ENCODE peak calls at places on chromosomes 7 and 10, in five cellular contexts. One of them, this sample, is unnamed. For H3K36me3, the result is how much of the 10 kb centered on the place peaks cover.

GRCh38 chr7:134932707-134933370 is 53.5 kb upstream of the AGBL3 start:
- DNase-seq in ovary: no peak
- DNase-seq in stomach: no peak
- DNase-seq in body of pancreas: no peak
- DNase-seq in IMR-90: peak
- DNase-seq in this sample: no peak

GRCh38 chr7:30968747-30969603 is 5.2 kb downstream of the GHRHR start:
- DNase-seq in ovary: no peak
- DNase-seq in stomach: no peak
- DNase-seq in body of pancreas: no peak
- DNase-seq in IMR-90: no peak
- DNase-seq in this sample: no peak

GRCh38 chr10:1209355-1209979 is 153.3 kb downstream of the WDR37 start:
- DNase-seq in ovary: no peak
- DNase-seq in stomach: no peak
- DNase-seq in body of pancreas: no peak
- DNase-seq in IMR-90: no peak
- DNase-seq in this sample: no peak

GRCh38 chr10:95268438-95268837 is 22.4 kb downstream of the PDLIM1 start:
- DNase-seq in ovary: peak
- DNase-seq in stomach: no peak
- DNase-seq in body of pancreas: peak
- DNase-seq in IMR-90: peak
- DNase-seq in this sample: no peak

GRCh38 chr10:9228770-9229169 is 1174.3 kb downstream of the GATA3 start:
- DNase-seq in ovary: no peak
- DNase-seq in stomach: no peak
- DNase-seq in body of pancreas: no peak
- DNase-seq in IMR-90: peak
- DNase-seq in this sample: no peak

GRCh38 chr10:91349381-91349780 is 60.8 kb upstream of the HECTD2 start:
- DNase-seq in ovary: no peak
- DNase-seq in stomach: no peak
- DNase-seq in body of pancreas: peak
- DNase-seq in IMR-90: peak
- DNase-seq in this sample: no peak

GRCh38 chr7:17275749-17276671 is 22.4 kb upstream of the AHR start:
- DNase-seq in ovary: no peak
- DNase-seq in stomach: no peak
- DNase-seq in body of pancreas: no peak
- DNase-seq in IMR-90: peak
- DNase-seq in this sample: no peak

GRCh38 chr10:74150151-74151056 is at the start of gene AP3M1:
- DNase-seq in ovary: peak
- DNase-seq in stomach: peak
- DNase-seq in body of pancreas: peak
- DNase-seq in IMR-90: no peak
- DNase-seq in this sample: peak

GRCh38 chr10:119049361-119049760 is 19.8 kb downstream of the NANOS1 start:
- DNase-seq in ovary: no peak
- DNase-seq in stomach: no peak
- DNase-seq in body of pancreas: no peak
- DNase-seq in IMR-90: no peak
- DNase-seq in this sample: no peak
- H3K36me3 ChIP-seq in ovary: under half
- H3K36me3 ChIP-seq in stomach: half or more
- H3K36me3 ChIP-seq in body of pancreas: half or more
- H3K36me3 ChIP-seq in IMR-90: half or more
- H3K36me3 ChIP-seq in this sample: half or more

DNA sequence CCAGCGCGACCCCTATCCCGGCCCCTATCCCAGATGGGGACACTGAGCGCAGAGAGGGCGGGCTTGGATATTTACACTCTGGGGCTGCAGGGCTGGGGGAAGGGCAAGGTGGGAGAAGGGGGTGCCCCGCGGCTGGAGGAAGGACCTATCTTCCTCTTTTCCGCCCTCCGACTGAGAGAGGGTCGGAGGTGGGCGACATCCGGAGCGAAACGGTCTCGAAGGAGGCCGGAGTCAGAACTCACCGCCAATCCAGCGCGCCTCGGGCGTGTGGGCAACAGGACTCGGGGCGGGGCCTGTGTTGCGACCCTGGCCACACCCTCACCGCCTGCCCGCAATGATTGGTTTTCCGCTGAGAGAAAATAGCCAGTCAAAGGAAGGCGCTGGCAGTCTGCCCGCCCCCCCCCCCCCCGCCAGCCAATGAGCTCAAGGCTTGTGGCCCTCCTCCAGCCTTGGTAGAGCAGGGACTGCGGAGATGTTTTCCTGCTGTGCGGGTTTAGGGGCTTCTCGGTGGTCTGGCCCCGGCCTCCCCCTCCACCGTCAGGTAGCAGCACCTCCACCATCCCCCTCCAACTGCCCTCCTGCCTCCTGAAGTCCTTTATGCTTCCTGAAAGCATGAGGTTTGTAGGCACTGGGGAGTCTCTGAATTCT is at the start of gene METTL27:
- DNase-seq in ovary: peak
- DNase-seq in stomach: peak
- DNase-seq in body of pancreas: peak
- DNase-seq in IMR-90: peak
- DNase-seq in this sample: peak
- TF ChIP-seq POLR2A in ovary: peak
- TF ChIP-seq POLR2A in stomach: no peak
- TF ChIP-seq POLR2A in body of pancreas: peak
- TF ChIP-seq POLR2A in IMR-90: peak
- TF ChIP-seq POLR2A in this sample: peak

DNA sequence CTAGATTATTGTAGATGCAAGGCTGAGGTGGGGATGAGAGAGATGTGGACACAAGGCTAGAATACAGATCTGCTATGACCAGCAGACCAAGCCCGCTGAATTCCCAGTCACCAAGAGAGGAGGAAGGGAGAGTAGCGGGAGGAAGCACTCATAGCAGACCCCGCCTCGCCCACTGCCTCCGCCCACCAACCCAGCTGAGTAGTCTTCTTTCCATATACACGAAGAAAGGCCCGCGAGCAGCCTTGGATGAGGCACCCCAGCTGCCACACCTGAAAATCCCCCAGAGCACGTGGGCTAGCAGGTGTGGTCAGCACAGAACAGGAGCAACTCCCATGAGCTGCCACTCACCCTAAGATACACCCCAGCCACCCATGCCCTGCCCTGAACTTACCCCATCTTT is 7.9 kb upstream of the H2BK1 start:
- DNase-seq in ovary: no peak
- DNase-seq in stomach: no peak
- DNase-seq in body of pancreas: no peak
- DNase-seq in IMR-90: no peak
- DNase-seq in this sample: no peak
- H3K36me3 ChIP-seq in ovary: under half
- H3K36me3 ChIP-seq in stomach: half or more
- H3K36me3 ChIP-seq in body of pancreas: under half
- H3K36me3 ChIP-seq in IMR-90: half or more
- H3K36me3 ChIP-seq in this sample: under half

GRCh38 chr7:55019329-55019690 is 493 bp downstream of the EGFR start:
- DNase-seq in ovary: peak
- DNase-seq in stomach: peak
- DNase-seq in body of pancreas: peak
- DNase-seq in IMR-90: no peak
- DNase-seq in this sample: peak

GRCh38 chr7:55019691-55020480 is 1.1 kb downstream of the EGFR start:
- DNase-seq in ovary: peak
- DNase-seq in stomach: peak
- DNase-seq in body of pancreas: peak
- DNase-seq in IMR-90: no peak
- DNase-seq in this sample: peak

GRCh38 chr7:55017841-55018240 is 976 bp upstream of the EGFR start:
- DNase-seq in ovary: no peak
- DNase-seq in stomach: no peak
- DNase-seq in body of pancreas: no peak
- DNase-seq in IMR-90: no peak
- DNase-seq in this sample: no peak

GRCh38 chr7:55020481-55020871 is 1.7 kb downstream of the EGFR start:
- DNase-seq in ovary: peak
- DNase-seq in stomach: no peak
- DNase-seq in body of pancreas: peak
- DNase-seq in IMR-90: peak
- DNase-seq in this sample: no peak

DNA sequence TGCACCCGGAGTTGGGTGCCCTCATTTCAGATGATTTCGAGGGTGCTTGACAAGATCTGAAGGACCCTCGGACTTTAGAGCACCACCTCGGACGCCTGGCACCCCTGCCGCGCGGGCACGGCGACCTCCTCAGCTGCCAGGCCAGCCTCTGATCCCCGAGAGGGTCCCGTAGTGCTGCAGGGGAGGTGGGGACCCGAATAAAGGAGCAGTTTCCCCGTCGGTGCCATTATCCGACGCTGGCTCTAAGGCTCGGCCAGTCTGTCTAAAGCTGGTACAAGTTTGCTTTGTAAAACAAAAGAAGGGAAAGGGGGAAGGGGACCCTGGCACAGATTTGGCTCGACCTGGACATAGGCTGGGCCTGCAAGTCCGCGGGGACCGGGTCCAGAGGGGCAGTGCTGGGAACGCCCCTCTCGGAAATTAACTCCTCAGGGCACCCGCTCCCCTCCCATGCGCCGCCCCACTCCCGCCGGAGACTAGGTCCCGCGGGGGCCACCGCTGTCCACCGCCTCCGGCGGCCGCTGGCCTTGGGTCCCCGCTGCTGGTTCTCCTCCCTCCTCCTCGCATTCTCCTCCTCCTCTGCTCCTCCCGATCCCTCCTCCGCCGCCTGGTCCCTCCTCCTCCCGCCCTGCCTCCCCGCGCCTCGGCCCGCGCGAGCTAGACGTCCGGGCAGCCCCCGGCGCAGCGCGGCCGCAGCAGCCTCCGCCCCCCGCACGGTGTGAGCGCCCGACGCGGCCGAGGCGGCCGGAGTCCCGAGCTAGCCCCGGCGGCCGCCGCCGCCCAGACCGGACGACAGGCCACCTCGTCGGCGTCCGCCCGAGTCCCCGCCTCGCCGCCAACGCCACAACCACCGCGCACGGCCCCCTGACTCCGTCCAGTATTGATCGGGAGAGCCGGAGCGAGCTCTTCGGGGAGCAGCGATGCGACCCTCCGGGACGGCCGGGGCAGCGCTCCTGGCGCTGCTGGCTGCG is at the start of gene EGFR:
- DNase-seq in ovary: peak
- DNase-seq in stomach: peak
- DNase-seq in body of pancreas: peak
- DNase-seq in IMR-90: peak
- DNase-seq in this sample: peak
- TF ChIP-seq POLR2A in ovary: peak
- TF ChIP-seq POLR2A in stomach: no peak
- TF ChIP-seq POLR2A in body of pancreas: peak
- TF ChIP-seq POLR2A in IMR-90: peak
- TF ChIP-seq POLR2A in this sample: peak

DNA sequence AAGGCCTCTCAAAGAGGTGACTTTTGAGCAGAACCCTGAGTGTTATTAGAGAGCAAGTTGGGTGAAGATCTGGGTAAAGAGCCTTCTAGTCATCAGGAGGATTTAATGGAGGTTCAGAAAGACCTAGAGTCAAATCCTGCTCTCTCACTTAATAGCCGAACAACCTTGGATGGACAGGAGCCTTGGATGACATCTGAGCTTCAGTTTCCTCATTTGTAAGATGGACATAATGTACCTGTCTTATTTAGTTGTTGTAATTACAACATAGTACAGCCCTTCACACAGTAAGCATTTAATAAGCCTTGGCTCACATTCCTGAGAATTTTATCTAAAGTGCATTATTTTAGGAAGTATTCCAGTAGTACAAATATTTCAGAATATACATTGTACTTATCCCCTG is 57.0 kb downstream of the C1GALT1 start:
- DNase-seq in ovary: no peak
- DNase-seq in stomach: no peak
- DNase-seq in body of pancreas: no peak
- DNase-seq in IMR-90: no peak
- DNase-seq in this sample: no peak
- H3K36me3 ChIP-seq in ovary: under half
- H3K36me3 ChIP-seq in stomach: under half
- H3K36me3 ChIP-seq in body of pancreas: under half
- H3K36me3 ChIP-seq in IMR-90: under half
- H3K36me3 ChIP-seq in this sample: under half

This sample was measured in Peyer's patch.